ENCODE peak calls at places on chromosomes 6 and 20, in four cellular contexts. P is Calu3; X is stimulated activated CD8-positive, alpha-beta memory T cell treated with anti-CD3 and anti-CD28 coated beads, Interleukin-4, amount 100 ng/mL, for 1 hour; Q is HFFc6. T is an unnamed sample.

GRCh38 chr20:38818113-38819065 is 12.9 kb downstream of the PPP1R16B start:
- DNase-seq in P (no peak), X (no peak), Q (no peak), T (no peak)

GRCh38 chr6:131764350-131764749 is 43.5 kb upstream of the ENPP1 start:
- DNase-seq in P (no peak), X (no peak), Q (no peak), T (no peak)

GRCh38 chr6:158942349-158942748 is 57.7 kb downstream of the RSPH3 start:
- DNase-seq in P (no peak), X (no peak), Q (no peak), T (no peak)

GRCh38 chr6:153032255-153032882 is 29.9 kb upstream of the MTRF1L start:
- DNase-seq in P (no peak), X (no peak), Q (peak; percentile 56), T (no peak)

GRCh38 chr6:142746524-142746923 is 198.5 kb downstream of the HIVEP2 start:
- DNase-seq in P (no peak), X (peak; percentile 10), Q (no peak), T (no peak)

GRCh38 chr6:3696525-3696924 is 55.0 kb downstream of the PXDC1 start:
- DNase-seq in P (no peak), X (no peak), Q (no peak), T (no peak)

GRCh38 chr6:46781478-46782378 is 11.5 kb upstream of the MEP1A start:
- DNase-seq in P (peak; percentile 60), X (no peak), Q (peak; percentile 49), T (peak; percentile 65)

GRCh38 chr6:148317739-148318138 is 24.9 kb upstream of the SASH1 start:
- DNase-seq in P (no peak), X (no peak), Q (no peak), T (no peak)

GRCh38 chr6:166772518-166772917 is 145.5 kb upstream of the RPS6KA2 start:
- DNase-seq in P (peak; percentile 26), X (no peak), Q (no peak), T (no peak)

GRCh38 chr20:3046677-3047462 is 1.0 kb downstream of the MRPS26 start:
- DNase-seq in P (peak; percentile 24), X (no peak), Q (no peak), T (peak; percentile 24)

GRCh38 chr6:30829016-30829415 is 55.3 kb upstream of the DDR1 start:
- DNase-seq in P (no peak), X (no peak), Q (no peak), T (no peak)

GRCh38 chr6:387293-387694 is 4.3 kb upstream of the IRF4 start:
- DNase-seq in P (no peak), X (no peak), Q (peak; percentile 22), T (no peak)

GRCh38 chr6:6843057-6843627 is 254.6 kb downstream of the LY86 start:
- DNase-seq in P (no peak), X (no peak), Q (peak; percentile 26), T (no peak)

GRCh38 chr6:138240476-138241245 is 22.4 kb upstream of the PBOV1 start:
- DNase-seq in P (no peak), X (no peak), Q (peak; percentile 19), T (no peak)

GRCh38 chr6:126891158-126891557 is 227.3 kb upstream of the RSPO3 start:
- DNase-seq in P (no peak), X (no peak), Q (no peak), T (no peak)

GRCh38 chr6:87095056-87095527 is at the start of gene CGA:
- DNase-seq in P (no peak), X (no peak), Q (no peak), T (no peak)

GRCh38 chr6:150006961-150007464 is 18.3 kb downstream of the RAET1L start:
- DNase-seq in P (peak; percentile 37), X (no peak), Q (no peak), T (no peak)

GRCh38 chr20:44011251-44011940 is 96.7 kb downstream of the TOX2 start:
- DNase-seq in P (no peak), X (no peak), Q (no peak), T (no peak)

GRCh38 chr6:41966961-41967311 is 25.3 kb upstream of the CCND3 start:
- DNase-seq in P (peak; percentile 50), X (no peak), Q (peak; percentile 62), T (no peak)

GRCh38 chr6:22091424-22091948 is 205.3 kb downstream of the PRL start:
- DNase-seq in P (no peak), X (no peak), Q (no peak), T (no peak)

GRCh38 chr6:141808662-141809061 is 324.1 kb upstream of the GJE1 start:
- DNase-seq in P (no peak), X (no peak), Q (no peak), T (no peak)

GRCh38 chr20:2314759-2315439 is 19.1 kb downstream of the TGM3 start:
- DNase-seq in P (no peak), X (no peak), Q (peak; percentile 99), T (peak; percentile 91)

GRCh38 chr20:52118696-52119095 is 72.9 kb downstream of the ZFP64 start:
- DNase-seq in P (no peak), X (no peak), Q (no peak), T (no peak)

GRCh38 chr20:49636447-49636846 is 68.5 kb upstream of the PTGIS start:
- DNase-seq in P (no peak), X (no peak), Q (no peak), T (peak; percentile 21)

GRCh38 chr6:33419580-33420492 is at the start of gene SYNGAP1:
- DNase-seq in P (no peak), X (no peak), Q (no peak), T (no peak)

GRCh38 chr6:170446841-170447560 is 106.1 kb downstream of the PSMB1 start:
- DNase-seq in P (no peak), X (no peak), Q (no peak), T (no peak)

GRCh38 chr6:112216699-112217551 is 37.4 kb downstream of the LAMA4 start:
- DNase-seq in P (peak; percentile 10), X (no peak), Q (peak; percentile 92), T (no peak)

GRCh38 chr6:44202972-44203750 is 13.6 kb upstream of the MYMX start:
- DNase-seq in P (no peak), X (no peak), Q (no peak), T (no peak)

GRCh38 chr6:27267865-27268444 is 20.5 kb downstream of the PRSS16 start:
- DNase-seq in P (no peak), X (no peak), Q (no peak), T (no peak)

GRCh38 chr6:157990321-157991066 is 8.8 kb downstream of the SYNJ2 start:
- DNase-seq in P (no peak), X (no peak), Q (no peak), T (no peak)

GRCh38 chr20:20450461-20451027 is 82.6 kb downstream of the INSM1 start:
- DNase-seq in P (no peak), X (no peak), Q (no peak), T (no peak)

T was measured in HL-60.